ENCODE peak calls at places on chromosome 7, in eight cellular contexts. C is NAMALWA; G is astrocyte of the spinal cord; S is fibroblast of the conjunctiva; Q is type B pancreatic cell; N is activated naive CD8-positive, alpha-beta T cell treated with anti-CD3 and anti-CD28 coated beads, Interleukin-2, amount 50 U/mL, for 24 hours; B is activated naive CD4-positive, alpha-beta T cell treated with anti-CD3 and anti-CD28 coated beads, Interleukin-2, amount 50 U/mL, for 72 hours; Y is mucosa of gallbladder. L is an unnamed sample.

GRCh38 chr7:106108988-106109387 is 3.1 kb downstream of the SYPL1 start:
- DNase-seq in S (no peak), B (no peak), Q (no peak), Y (no peak), G (no peak), N (no peak), C (peak; percentile 44), L (no peak)

GRCh38 chr7:139936760-139937310 is 107.8 kb downstream of the TBXAS1 start:
- DNase-seq in G (peak; percentile 74), C (no peak), S (peak; percentile 63), B (no peak), Y (peak; percentile 35), Q (no peak), N (no peak), L (no peak)

GRCh38 chr7:123787227-123788007 is 38.6 kb upstream of the WASL start:
- DNase-seq in N (no peak), C (no peak), G (no peak), S (no peak), Q (no peak), B (no peak), Y (no peak), L (no peak)

GRCh38 chr7:92550194-92550593 is 21.6 kb downstream of the RBM48 start:
- DNase-seq in Q (no peak), Y (no peak), G (no peak), C (no peak), B (no peak), N (no peak), S (no peak), L (no peak)

GRCh38 chr7:131010714-131011436 is 276.9 kb upstream of the KLF14 start:
- DNase-seq in N (no peak), Q (no peak), C (no peak), S (no peak), G (no peak), B (no peak), Y (no peak), L (no peak)

GRCh38 chr7:100081535-100082102 is at the start of gene ZNF3:
- DNase-seq in Y (peak; percentile 98), G (peak; percentile 99), C (peak; percentile 100), Q (peak; percentile 99), B (peak; percentile 97), S (peak; percentile 98), N (peak; percentile 99), L (peak; percentile 99)

GRCh38 chr7:137953043-137953691 is 48.7 kb downstream of the CREB3L2 start:
- DNase-seq in S (no peak), B (no peak), G (peak; percentile 86), Y (no peak), C (no peak), N (no peak), Q (no peak), L (peak; percentile 80)

GRCh38 chr7:92527300-92528187 is 776 bp downstream of the PEX1 start:
- DNase-seq in B (peak; percentile 60), G (peak; percentile 54), S (peak; percentile 17), C (peak; percentile 95), Y (peak; percentile 32), Q (peak; percentile 74), N (peak; percentile 60), L (peak; percentile 64)

GRCh38 chr7:159017741-159018140 is 126.9 kb downstream of the VIPR2 start:
- DNase-seq in Q (no peak), C (no peak), S (no peak), G (no peak), Y (no peak), N (no peak), B (peak; percentile 49), L (no peak)

GRCh38 chr7:42972703-42973500 is 40.7 kb downstream of the MRPL32 start:
- DNase-seq in Y (peak; percentile 60), Q (no peak), N (no peak), G (peak; percentile 100), S (peak; percentile 99), C (peak; percentile 65), B (no peak), L (no peak)

GRCh38 chr7:130139193-130139950 is 65.8 kb downstream of the TMEM209 start:
- DNase-seq in Y (no peak), N (no peak), B (no peak), Q (no peak), G (no peak), C (no peak), S (no peak), L (no peak)

GRCh38 chr7:47225387-47226170 is 356.3 kb downstream of the TNS3 start:
- DNase-seq in N (no peak), Y (no peak), G (no peak), C (peak; percentile 40), Q (no peak), S (no peak), B (no peak), L (no peak)

GRCh38 chr7:27922907-27923306 is 182.9 kb downstream of the TAX1BP1 start:
- DNase-seq in S (no peak), Q (no peak), C (peak; percentile 91), G (no peak), Y (no peak), N (no peak), B (no peak), L (no peak)

GRCh38 chr7:155209920-155210319 is 87.8 kb upstream of the INSIG1 start:
- DNase-seq in Q (no peak), S (no peak), C (no peak), G (no peak), B (no peak), N (no peak), Y (no peak), L (no peak)

GRCh38 chr7:116834815-116835533 is 27.4 kb upstream of the CAPZA2 start:
- DNase-seq in B (no peak), Q (no peak), Y (peak; percentile 82), C (no peak), G (peak; percentile 41), S (no peak), N (no peak), L (no peak)

GRCh38 chr7:131040467-131040932 is 287.2 kb upstream of the MKLN1 start:
- DNase-seq in C (peak; percentile 85), G (peak; percentile 72), N (peak; percentile 59), Q (no peak), B (peak; percentile 59), Y (peak; percentile 74), S (peak; percentile 51), L (peak; percentile 37)

GRCh38 chr7:123494193-123494796 is 40.1 kb downstream of the IQUB start:
- DNase-seq in C (peak; percentile 79), G (peak; percentile 43), N (peak; percentile 8), Y (peak; percentile 23), Q (no peak), S (peak; percentile 24), B (peak; percentile 20), L (no peak)

GRCh38 chr7:128853691-128854298 is 8.9 kb upstream of the ATP6V1F start:
- DNase-seq in G (no peak), Q (no peak), C (no peak), N (no peak), S (no peak), B (no peak), Y (no peak), L (no peak)

GRCh38 chr7:22781230-22781711 is 41.4 kb downstream of the TOMM7 start:
- DNase-seq in G (peak; percentile 66), Q (no peak), S (peak; percentile 33), B (no peak), N (no peak), C (no peak), Y (no peak), L (no peak)

GRCh38 chr7:110358028-110358427 is 732.9 kb upstream of the LRRN3 start:
- DNase-seq in C (no peak), B (no peak), G (peak; percentile 57), Q (no peak), S (no peak), Y (no peak), N (no peak), L (no peak)

GRCh38 chr7:127650842-127651555 is 995 bp upstream of the SND1 start:
- DNase-seq in B (peak; percentile 9), S (no peak), Q (no peak), Y (no peak), N (peak; percentile 14), G (no peak), C (peak; percentile 53), L (no peak)

GRCh38 chr7:5452937-5453540 is 29.4 kb upstream of the TNRC18 start:
- DNase-seq in C (peak; percentile 33), G (peak; percentile 41), N (no peak), Q (no peak), S (peak; percentile 43), B (no peak), Y (no peak), L (peak; percentile 94)

GRCh38 chr7:33547880-33548279 is 357.5 kb upstream of the BMPER start:
- DNase-seq in B (no peak), G (no peak), Y (no peak), S (no peak), N (no peak), Q (no peak), C (no peak), L (no peak)

GRCh38 chr7:66904063-66904593 is 16.9 kb upstream of the TMEM248 start:
- DNase-seq in Q (no peak), B (no peak), S (no peak), C (no peak), Y (no peak), G (no peak), N (no peak), L (no peak)

L was measured in WERI-Rb-1.